ENCODE peak calls at places on chromosome 9, in seven cellular contexts. One of them, this sample, is unnamed.

GRCh38 chr9:108117775-108118174 is 628.2 kb upstream of the KLF4 start:
- DNase-seq in mesenchymal stem cell: no peak
- DNase-seq in ovary: no peak
- DNase-seq in Peyer's patch: no peak
- DNase-seq in IMR-90: no peak
- DNase-seq in HepG2: no peak
- DNase-seq in astrocyte: peak; percentile 3
- DNase-seq in this sample: no peak

GRCh38 chr9:69771775-69772418 is 12.1 kb upstream of the PTAR1 start:
- DNase-seq in mesenchymal stem cell: peak; percentile 9
- DNase-seq in ovary: no peak
- DNase-seq in Peyer's patch: no peak
- DNase-seq in IMR-90: peak; percentile 90
- DNase-seq in HepG2: no peak
- DNase-seq in astrocyte: peak; percentile 77
- DNase-seq in this sample: no peak

GRCh38 chr9:135468866-135469521 is 10.6 kb upstream of the PPP1R26 start:
- DNase-seq in mesenchymal stem cell: peak; percentile 62
- DNase-seq in ovary: no peak
- DNase-seq in Peyer's patch: no peak
- DNase-seq in IMR-90: peak; percentile 46
- DNase-seq in HepG2: no peak
- DNase-seq in astrocyte: no peak
- DNase-seq in this sample: no peak

GRCh38 chr9:112705773-112706427 is 12.0 kb downstream of the INIP start:
- DNase-seq in mesenchymal stem cell: peak; percentile 51
- DNase-seq in ovary: peak; percentile 71
- DNase-seq in Peyer's patch: no peak
- DNase-seq in IMR-90: peak; percentile 36
- DNase-seq in HepG2: peak; percentile 40
- DNase-seq in astrocyte: peak; percentile 30
- DNase-seq in this sample: no peak

GRCh38 chr9:128438343-128439109 is 17.3 kb upstream of the ODF2 start:
- DNase-seq in mesenchymal stem cell: peak; percentile 75
- DNase-seq in ovary: peak; percentile 90
- DNase-seq in Peyer's patch: peak; percentile 89
- DNase-seq in IMR-90: peak; percentile 67
- DNase-seq in HepG2: peak; percentile 68
- DNase-seq in astrocyte: peak; percentile 42
- DNase-seq in this sample: peak; percentile 81

GRCh38 chr9:8555767-8556500 is 756.4 kb upstream of the DMAC1 start:
- DNase-seq in mesenchymal stem cell: peak; percentile 58
- DNase-seq in ovary: no peak
- DNase-seq in Peyer's patch: no peak
- DNase-seq in IMR-90: no peak
- DNase-seq in HepG2: no peak
- DNase-seq in astrocyte: no peak
- DNase-seq in this sample: no peak

GRCh38 chr9:19023078-19023477 is 9.9 kb downstream of the SAXO1 start:
- DNase-seq in mesenchymal stem cell: no peak
- DNase-seq in ovary: no peak
- DNase-seq in Peyer's patch: no peak
- DNase-seq in IMR-90: no peak
- DNase-seq in HepG2: no peak
- DNase-seq in astrocyte: no peak
- DNase-seq in this sample: no peak

GRCh38 chr9:93127395-93127911 is 6.6 kb downstream of the NINJ1 start:
- DNase-seq in mesenchymal stem cell: no peak
- DNase-seq in ovary: no peak
- DNase-seq in Peyer's patch: peak; percentile 47
- DNase-seq in IMR-90: no peak
- DNase-seq in HepG2: no peak
- DNase-seq in astrocyte: no peak
- DNase-seq in this sample: peak; percentile 26

GRCh38 chr9:29555452-29555851 is 1982.2 kb upstream of the C9orf72 start:
- DNase-seq in mesenchymal stem cell: no peak
- DNase-seq in ovary: no peak
- DNase-seq in Peyer's patch: no peak
- DNase-seq in IMR-90: no peak
- DNase-seq in HepG2: no peak
- DNase-seq in astrocyte: no peak
- DNase-seq in this sample: no peak

GRCh38 chr9:76905661-76905983 is 292 bp downstream of the PRUNE2 start:
- DNase-seq in mesenchymal stem cell: no peak
- DNase-seq in ovary: no peak
- DNase-seq in Peyer's patch: no peak
- DNase-seq in IMR-90: no peak
- DNase-seq in HepG2: no peak
- DNase-seq in astrocyte: no peak
- DNase-seq in this sample: no peak

GRCh38 chr9:104872959-104873850 is 54.8 kb downstream of the ABCA1 start:
- DNase-seq in mesenchymal stem cell: peak; percentile 99
- DNase-seq in ovary: peak; percentile 60
- DNase-seq in Peyer's patch: no peak
- DNase-seq in IMR-90: peak; percentile 97
- DNase-seq in HepG2: peak; percentile 80
- DNase-seq in astrocyte: peak; percentile 98
- DNase-seq in this sample: peak; percentile 72

GRCh38 chr9:81724242-81724889 is 35.0 kb upstream of the TLE1 start:
- DNase-seq in mesenchymal stem cell: no peak
- DNase-seq in ovary: no peak
- DNase-seq in Peyer's patch: no peak
- DNase-seq in IMR-90: peak; percentile 5
- DNase-seq in HepG2: no peak
- DNase-seq in astrocyte: peak; percentile 25
- DNase-seq in this sample: no peak

GRCh38 chr9:79817469-79818004 is 245.8 kb downstream of the TLE4 start:
- DNase-seq in mesenchymal stem cell: peak; percentile 4
- DNase-seq in ovary: no peak
- DNase-seq in Peyer's patch: no peak
- DNase-seq in IMR-90: no peak
- DNase-seq in HepG2: no peak
- DNase-seq in astrocyte: peak; percentile 39
- DNase-seq in this sample: no peak

GRCh38 chr9:92393686-92394085 is 10.7 kb downstream of the OGN start:
- DNase-seq in mesenchymal stem cell: no peak
- DNase-seq in ovary: no peak
- DNase-seq in Peyer's patch: no peak
- DNase-seq in IMR-90: no peak
- DNase-seq in HepG2: no peak
- DNase-seq in astrocyte: no peak
- DNase-seq in this sample: peak; percentile 36

GRCh38 chr9:115671236-115671770 is 482.3 kb upstream of the PAPPA start:
- DNase-seq in mesenchymal stem cell: peak; percentile 75
- DNase-seq in ovary: no peak
- DNase-seq in Peyer's patch: no peak
- DNase-seq in IMR-90: no peak
- DNase-seq in HepG2: no peak
- DNase-seq in astrocyte: no peak
- DNase-seq in this sample: no peak
- H3K27ac ChIP-seq in mesenchymal stem cell: peak overlapping the region; percentile 100
- H3K27ac ChIP-seq in ovary: no peak overlapping the region
- H3K27ac ChIP-seq in Peyer's patch: no peak overlapping the region
- H3K27ac ChIP-seq in IMR-90: peak overlapping the region; percentile 98
- H3K27ac ChIP-seq in HepG2: no peak overlapping the region
- H3K27ac ChIP-seq in astrocyte: peak overlapping the region; percentile 100
- H3K27ac ChIP-seq in this sample: peak overlapping the region; percentile 59

DNA sequence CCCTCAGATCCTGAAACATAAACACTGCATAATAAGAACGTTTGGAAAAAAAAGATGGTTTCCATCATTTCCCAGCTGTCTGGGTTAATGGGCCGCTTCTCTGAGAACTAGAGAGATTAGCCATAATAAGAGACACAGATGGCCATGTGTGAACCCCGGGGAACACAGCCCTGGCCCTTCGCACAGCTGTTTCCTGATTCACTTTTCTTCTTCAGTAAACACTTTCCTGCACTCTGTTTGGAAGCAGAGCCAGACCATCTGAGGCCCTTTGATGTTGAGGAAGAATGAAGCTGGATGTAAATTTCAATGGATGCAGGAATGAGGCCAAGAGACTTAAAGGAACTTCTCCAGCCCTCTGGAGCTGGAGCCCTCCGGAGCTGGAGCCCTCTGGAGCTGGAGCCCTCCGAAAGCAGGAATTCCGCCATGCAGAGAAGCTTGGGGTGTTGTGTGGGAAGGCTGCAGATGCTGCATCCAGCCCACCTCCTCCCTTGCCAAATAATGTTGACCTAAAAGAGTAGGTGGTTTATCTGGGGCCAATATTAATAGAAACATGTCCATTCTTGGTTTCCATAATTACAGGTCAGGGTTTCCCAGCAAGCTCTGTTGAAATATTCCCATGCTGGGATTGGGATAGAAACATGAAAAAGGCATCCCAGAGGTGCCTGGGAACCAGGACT is 218.9 kb downstream of the NXNL2 start:
- DNase-seq in mesenchymal stem cell: peak; percentile 63
- DNase-seq in ovary: no peak
- DNase-seq in Peyer's patch: no peak
- DNase-seq in IMR-90: peak; percentile 77
- DNase-seq in HepG2: no peak
- DNase-seq in astrocyte: no peak
- DNase-seq in this sample: no peak
- H3K9me3 ChIP-seq in mesenchymal stem cell: peaks cover 8% of the 10 kb centered on the region
- H3K9me3 ChIP-seq in ovary: no peaks in the 10 kb centered on the region
- H3K9me3 ChIP-seq in Peyer's patch: no peaks in the 10 kb centered on the region
- H3K9me3 ChIP-seq in IMR-90: no peaks in the 10 kb centered on the region
- H3K9me3 ChIP-seq in HepG2: no peaks in the 10 kb centered on the region
- H3K9me3 ChIP-seq in astrocyte: no peaks in the 10 kb centered on the region
- H3K9me3 ChIP-seq in this sample: no peaks in the 10 kb centered on the region

DNA sequence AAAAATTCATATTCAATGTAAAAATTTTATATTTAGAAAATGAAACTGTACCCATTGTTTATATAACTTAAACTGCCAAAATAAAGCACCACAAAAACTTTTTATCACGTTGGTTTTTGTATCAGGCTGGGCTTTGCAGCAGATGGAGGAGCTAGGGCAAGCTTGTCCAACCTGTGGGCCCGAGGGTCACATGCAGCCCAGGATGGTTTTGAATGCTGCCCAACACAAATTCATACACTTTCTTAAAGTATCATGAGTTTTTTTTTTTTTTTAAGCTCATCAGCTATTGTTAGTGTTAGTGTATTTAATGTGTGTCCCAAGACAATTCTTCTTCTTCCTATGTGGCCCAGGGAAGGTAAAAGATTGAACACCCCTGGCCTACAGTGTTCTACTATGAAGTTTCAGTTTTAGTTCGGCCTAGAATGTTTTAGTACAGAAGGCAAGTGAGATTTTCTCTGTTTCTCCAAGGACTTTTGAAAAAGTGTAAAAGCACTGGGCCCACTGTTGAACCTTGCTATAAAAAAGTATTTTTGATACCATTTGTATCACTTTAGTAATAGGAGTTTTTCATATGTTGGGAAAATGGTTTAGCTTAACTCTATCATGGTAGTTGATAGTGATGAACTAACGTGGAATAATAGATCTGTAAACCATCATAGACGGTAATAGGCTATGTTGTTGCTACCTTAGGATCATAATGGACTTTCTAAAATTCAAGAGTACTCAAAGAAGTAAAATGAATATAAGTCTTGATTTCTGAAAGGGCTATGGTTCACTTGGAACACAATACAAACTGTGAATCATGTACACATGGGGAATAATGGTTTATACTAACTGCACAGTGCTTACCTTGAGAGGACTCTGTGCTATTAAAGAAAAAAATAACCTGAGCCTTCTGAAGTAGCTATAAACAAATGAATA is 2.9 kb downstream of the CDKN2A start:
- DNase-seq in mesenchymal stem cell: no peak
- DNase-seq in ovary: no peak
- DNase-seq in Peyer's patch: no peak
- DNase-seq in IMR-90: no peak
- DNase-seq in HepG2: no peak
- DNase-seq in astrocyte: no peak
- DNase-seq in this sample: no peak
- H3K27me3 ChIP-seq in mesenchymal stem cell: no peaks in the 10 kb centered on the region
- H3K27me3 ChIP-seq in ovary: no peaks in the 10 kb centered on the region
- H3K27me3 ChIP-seq in Peyer's patch: peaks cover 4% of the 10 kb centered on the region
- H3K27me3 ChIP-seq in IMR-90: no peaks in the 10 kb centered on the region
- H3K27me3 ChIP-seq in HepG2: no peaks in the 10 kb centered on the region
- H3K27me3 ChIP-seq in astrocyte: no peaks in the 10 kb centered on the region
- H3K27me3 ChIP-seq in this sample: no peaks in the 10 kb centered on the region

GRCh38 chr9:71442937-71443336 is 321.5 kb upstream of the TRPM3 start:
- DNase-seq in mesenchymal stem cell: no peak
- DNase-seq in ovary: no peak
- DNase-seq in Peyer's patch: no peak
- DNase-seq in IMR-90: no peak
- DNase-seq in HepG2: no peak
- DNase-seq in astrocyte: no peak
- DNase-seq in this sample: no peak
- H3K27ac ChIP-seq in mesenchymal stem cell: no peak overlapping the region
- H3K27ac ChIP-seq in ovary: no peak overlapping the region
- H3K27ac ChIP-seq in Peyer's patch: no peak overlapping the region
- H3K27ac ChIP-seq in IMR-90: no peak overlapping the region
- H3K27ac ChIP-seq in HepG2: no peak overlapping the region
- H3K27ac ChIP-seq in astrocyte: no peak overlapping the region
- H3K27ac ChIP-seq in this sample: no peak overlapping the region